ENCODE peak calls at places on chromosomes 11 and 22, in eight cellular contexts. Y is RWPE1, F is Caco-2, O is fibroblast of pulmonary artery, J is omental fat pad, D is LNCaP clone FGC, C is kidney, N is gastrocnemius medialis. U is an unnamed sample.

GRCh38 chr11:32891657-32892354 is 805 bp upstream of the QSER1 start:
- DNase-seq in O (peak), D (no peak), J (no peak), F (no peak), N (no peak), Y (no peak), C (no peak), U (no peak)

GRCh38 chr11:28838741-28839140 is 730.6 kb downstream of the METTL15 start:
- DNase-seq in C (no peak), O (peak), Y (no peak), F (no peak), N (no peak), D (no peak), J (no peak), U (no peak)

GRCh38 chr11:94193288-94193687 is 64.6 kb downstream of the PANX1 start:
- DNase-seq in C (no peak), Y (peak), O (peak), D (no peak), N (no peak), F (no peak), J (no peak), U (no peak)

GRCh38 chr22:40951795-40952602 is 821 bp downstream of the RBX1 start:
- DNase-seq in D (no peak), F (no peak), C (no peak), O (peak), N (no peak), J (no peak), Y (no peak), U (no peak)

GRCh38 chr11:96257972-96258951 is 84.7 kb downstream of the MAML2 start:
- DNase-seq in D (no peak), N (no peak), O (no peak), C (no peak), J (no peak), Y (no peak), F (no peak), U (no peak)

GRCh38 chr11:12808519-12808918 is 134.3 kb downstream of the TEAD1 start:
- DNase-seq in D (no peak), F (no peak), N (no peak), O (peak), Y (no peak), J (no peak), C (no peak), U (no peak)

GRCh38 chr11:121895919-121896318 is 220.1 kb downstream of the BLID start:
- DNase-seq in D (no peak), F (no peak), J (no peak), Y (peak), C (no peak), O (peak), N (no peak), U (no peak)

GRCh38 chr22:26517429-26517828 is 5.2 kb upstream of the TFIP11 start:
- DNase-seq in N (no peak), F (no peak), J (no peak), D (no peak), Y (no peak), C (no peak), O (no peak), U (no peak)

GRCh38 chr11:118640332-118641154 is 33.1 kb downstream of the PHLDB1 start:
- DNase-seq in N (no peak), J (no peak), F (no peak), O (no peak), C (peak), Y (no peak), D (no peak), U (no peak)

GRCh38 chr11:96169250-96169649 is 173.7 kb downstream of the MAML2 start:
- DNase-seq in Y (no peak), O (no peak), F (no peak), J (no peak), C (no peak), N (no peak), D (no peak), U (no peak)

GRCh38 chr11:65565624-65566453 is 4.4 kb upstream of the ZNRD2 start:
- DNase-seq in C (no peak), D (no peak), Y (no peak), O (peak), J (no peak), F (no peak), N (no peak), U (peak)

GRCh38 chr11:108715239-108715638 is 50.4 kb downstream of the DDX10 start:
- DNase-seq in C (no peak), N (no peak), Y (no peak), D (no peak), O (no peak), F (no peak), J (no peak), U (no peak)

GRCh38 chr11:19953342-19953741 is 206.9 kb downstream of the DBX1 start:
- DNase-seq in N (no peak), D (no peak), J (no peak), C (no peak), O (peak), F (no peak), Y (no peak), U (no peak)

GRCh38 chr11:17898782-17899181 is 114.1 kb downstream of the SERGEF start:
- DNase-seq in C (no peak), N (no peak), F (no peak), Y (no peak), J (no peak), D (no peak), O (no peak), U (no peak)

GRCh38 chr11:111348147-111348546 is 30.9 kb downstream of the POU2AF1 start:
- DNase-seq in O (no peak), N (no peak), F (no peak), D (no peak), J (no peak), C (no peak), Y (no peak), U (no peak)

GRCh38 chr22:35684270-35684700 is 33.4 kb upstream of the APOL5 start:
- DNase-seq in N (peak), Y (no peak), D (no peak), O (peak), F (no peak), C (no peak), J (no peak), U (no peak)

GRCh38 chr11:61749607-61750217 is 2.7 kb upstream of the MYRF start:
- DNase-seq in C (peak), N (no peak), F (no peak), D (no peak), Y (no peak), O (peak), J (no peak), U (no peak)

GRCh38 chr11:30000986-30001385 is 15.8 kb downstream of the KCNA4 start:
- DNase-seq in O (no peak), N (no peak), F (no peak), Y (no peak), C (no peak), J (no peak), D (peak), U (no peak)

GRCh38 chr11:88489030-88489429 is 151.5 kb upstream of the CTSC start:
- DNase-seq in J (no peak), N (no peak), Y (peak), D (no peak), F (no peak), C (no peak), O (no peak), U (no peak)

GRCh38 chr11:130522284-130522961 is 74.0 kb downstream of the ADAMTS15 start:
- DNase-seq in F (peak), C (peak), Y (peak), N (peak), O (peak), D (no peak), J (peak), U (no peak)

GRCh38 chr11:121869478-121869877 is 246.5 kb downstream of the BLID start:
- DNase-seq in N (no peak), D (no peak), C (no peak), O (no peak), J (no peak), F (no peak), Y (no peak), U (no peak)

GRCh38 chr11:19432370-19433163 is 191.8 kb upstream of the E2F8 start:
- DNase-seq in C (no peak), O (peak), J (no peak), Y (no peak), D (no peak), F (no peak), N (no peak), U (no peak)

GRCh38 chr11:72617080-72617744 is 57.0 kb downstream of the PDE2A start:
- DNase-seq in N (no peak), C (no peak), D (no peak), J (no peak), F (no peak), O (peak), Y (no peak), U (no peak)

GRCh38 chr22:40719599-40719998 is 40.3 kb downstream of the MCHR1 start:
- DNase-seq in N (no peak), D (no peak), F (no peak), O (no peak), Y (no peak), J (no peak), C (no peak), U (no peak)

GRCh38 chr11:57566035-57566504 is 1.4 kb downstream of the UBE2L6 start:
- DNase-seq in C (no peak), N (no peak), O (peak), J (no peak), F (no peak), D (no peak), Y (peak), U (no peak)

GRCh38 chr22:50621491-50621880 is 6.5 kb downstream of the ARSA start:
- DNase-seq in J (no peak), D (no peak), Y (no peak), O (no peak), N (no peak), F (no peak), C (no peak), U (peak)

GRCh38 chr11:43366597-43367121 is 7.9 kb downstream of the TTC17 start:
- DNase-seq in D (no peak), N (no peak), O (peak), Y (no peak), F (no peak), C (no peak), J (no peak), U (no peak)

GRCh38 chr11:72330131-72330727 is 86.3 kb upstream of the PHOX2A start:
- DNase-seq in J (no peak), D (no peak), F (no peak), O (no peak), C (no peak), N (peak), Y (no peak), U (no peak)

GRCh38 chr11:8096575-8096974 is 15.6 kb downstream of the TUB start:
- DNase-seq in F (no peak), Y (no peak), N (no peak), D (no peak), C (no peak), O (no peak), J (no peak), U (no peak)

GRCh38 chr22:48738204-48738980 is 1089.3 kb downstream of the BRD1 start:
- DNase-seq in D (no peak), Y (no peak), O (no peak), C (peak), N (no peak), F (peak), J (no peak), U (no peak)

GRCh38 chr11:72820439-72821139 is 6.4 kb downstream of the ATG16L2 start:
- DNase-seq in J (no peak), N (no peak), C (no peak), D (no peak), F (no peak), Y (no peak), O (no peak), U (no peak)

GRCh38 chr11:96150609-96151008 is 192.4 kb downstream of the MAML2 start:
- DNase-seq in F (no peak), J (no peak), O (no peak), N (no peak), C (no peak), D (no peak), Y (no peak), U (no peak)

GRCh38 chr11:76119032-76119431 is 87.3 kb downstream of the WNT11 start:
- DNase-seq in D (no peak), O (no peak), J (no peak), N (no peak), Y (no peak), C (no peak), F (no peak), U (no peak)
- TF ChIP-seq CTCF in D (no peak), O (no peak), J (no peak), N (no peak), Y (no peak), C (no peak), F (no peak), U (no peak)

DNA sequence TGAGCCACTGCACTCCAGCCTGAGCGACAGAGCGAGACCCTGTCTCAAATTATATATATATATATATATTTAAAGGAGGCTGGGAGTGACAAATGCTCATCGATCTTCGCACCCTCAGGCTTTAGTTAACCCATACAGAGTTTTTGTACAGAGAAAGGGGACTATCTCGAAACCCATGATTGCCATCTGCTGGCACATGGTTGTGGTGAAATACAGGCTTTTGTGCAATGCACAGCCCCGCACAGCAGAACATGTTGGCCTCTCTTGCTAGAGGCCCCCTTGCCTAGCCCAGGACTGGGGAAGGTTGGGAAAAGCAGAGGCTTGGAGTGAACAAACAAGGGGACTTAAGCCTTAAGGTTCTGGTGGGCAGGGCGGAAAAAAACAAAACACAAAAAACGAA is 3.6 kb downstream of the MYBPC3 start:
- DNase-seq in D (peak), Y (peak), F (peak), N (no peak), O (peak), C (no peak), J (no peak), U (no peak)
- TF ChIP-seq CTCF in D (peak), Y (no peak), F (peak), N (no peak), O (peak), C (peak), J (no peak), U (no peak)

GRCh38 chr11:68819362-68819761 is 22.4 kb downstream of the CPT1A start:
- DNase-seq in N (no peak), F (no peak), C (no peak), J (no peak), O (no peak), D (no peak), Y (no peak), U (no peak)

GRCh38 chr11:68821670-68822069 is 20.0 kb downstream of the CPT1A start:
- DNase-seq in O (no peak), C (no peak), N (no peak), D (no peak), Y (no peak), F (no peak), J (no peak), U (no peak)

GRCh38 chr11:68825603-68826002 is 16.1 kb downstream of the CPT1A start:
- DNase-seq in F (peak), D (no peak), Y (no peak), C (peak), J (no peak), N (no peak), O (no peak), U (peak)

GRCh38 chr11:68826726-68827125 is 15.0 kb downstream of the CPT1A start:
- DNase-seq in O (no peak), F (no peak), C (no peak), Y (no peak), N (no peak), J (no peak), D (no peak), U (no peak)

GRCh38 chr11:68822546-68822945 is 19.2 kb downstream of the CPT1A start:
- DNase-seq in F (no peak), J (no peak), O (no peak), Y (no peak), C (no peak), D (no peak), N (no peak), U (no peak)
- TF ChIP-seq CTCF in F (no peak), J (no peak), O (no peak), Y (no peak), C (no peak), D (no peak), N (no peak), U (no peak)

GRCh38 chr22:31199187-31199586 is 12.9 kb upstream of the LIMK2 start:
- DNase-seq in N (no peak), C (no peak), O (peak), Y (no peak), J (no peak), D (no peak), F (no peak), U (no peak)
- TF ChIP-seq CTCF in N (peak), C (peak), O (no peak), Y (no peak), J (no peak), D (no peak), F (peak), U (no peak)

GRCh38 chr11:26227311-26227710 is 104.6 kb upstream of the ANO3 start:
- DNase-seq in N (no peak), O (peak), J (no peak), Y (peak), C (no peak), F (no peak), D (peak), U (no peak)
- TF ChIP-seq CTCF in N (peak), O (peak), J (no peak), Y (peak), C (peak), F (peak), D (peak), U (no peak)

GRCh38 chr11:106974831-106975230 is 43.4 kb downstream of the GUCY1A2 start:
- DNase-seq in N (no peak), J (no peak), C (no peak), D (no peak), F (no peak), O (peak), Y (no peak), U (no peak)
- TF ChIP-seq CTCF in N (no peak), J (no peak), C (no peak), D (no peak), F (peak), O (peak), Y (no peak), U (no peak)

DNA sequence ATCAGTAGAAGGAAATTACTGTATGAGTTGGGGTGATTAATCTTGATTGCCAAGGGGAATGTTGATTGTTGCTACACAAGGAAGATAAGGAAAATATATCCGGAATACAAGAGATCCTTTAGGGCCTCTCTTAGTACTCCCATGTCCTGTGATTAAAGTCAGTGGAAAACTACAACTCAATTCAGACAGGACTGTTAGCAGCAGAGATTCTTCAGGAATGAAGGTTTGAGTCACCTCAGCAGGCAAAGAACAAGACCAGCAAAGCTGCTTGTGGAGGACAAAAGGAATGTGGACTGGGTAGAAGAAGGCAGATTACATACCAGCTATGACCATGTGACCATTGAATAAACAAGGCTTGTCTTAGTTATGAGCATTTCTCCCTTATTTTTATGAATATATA is 478.2 kb downstream of the BUD13 start:
- DNase-seq in D (no peak), Y (no peak), J (no peak), F (peak), O (peak), N (no peak), C (no peak), U (no peak)
- TF ChIP-seq CTCF in D (no peak), Y (no peak), J (no peak), F (no peak), O (no peak), N (no peak), C (no peak), U (no peak)

U was measured in natural killer cell.